ENCODE peak calls at places on chromosomes 16 and 17, in four cellular contexts. One of them, this sample, is unnamed.

GRCh38 chr17:51734462-51734861 is 424.1 kb downstream of the CA10 start:
- DNase-seq in HepG2: no peak
- DNase-seq in K562: no peak
- DNase-seq in GM12878: no peak
- DNase-seq in this sample: no peak

GRCh38 chr17:48961516-48962233 is 6.7 kb downstream of the GIP start:
- DNase-seq in HepG2: peak
- DNase-seq in GM12878: no peak
- DNase-seq in K562: peak
- DNase-seq in this sample: peak

GRCh38 chr17:61414936-61415251 is 15.3 kb downstream of the TBX2 start:
- DNase-seq in GM12878: no peak
- DNase-seq in HepG2: no peak
- DNase-seq in K562: no peak
- DNase-seq in this sample: no peak

GRCh38 chr16:13829712-13830304 is 90.1 kb upstream of the ERCC4 start:
- DNase-seq in HepG2: no peak
- DNase-seq in GM12878: no peak
- DNase-seq in K562: no peak
- DNase-seq in this sample: no peak

GRCh38 chr16:16062023-16062932 is 112.9 kb downstream of the ABCC1 start:
- DNase-seq in HepG2: no peak
- DNase-seq in GM12878: no peak
- DNase-seq in K562: peak
- DNase-seq in this sample: no peak

GRCh38 chr16:69311533-69312388 is 611 bp downstream of the VPS4A start:
- DNase-seq in GM12878: no peak
- DNase-seq in HepG2: peak
- DNase-seq in K562: peak
- DNase-seq in this sample: peak

GRCh38 chr17:60168654-60169053 is 18.9 kb downstream of the CA4 start:
- DNase-seq in K562: no peak
- DNase-seq in HepG2: no peak
- DNase-seq in GM12878: no peak
- DNase-seq in this sample: no peak

GRCh38 chr17:41530062-41531048 is 2.2 kb upstream of the KRT19 start:
- DNase-seq in GM12878: no peak
- DNase-seq in K562: peak
- DNase-seq in HepG2: peak
- DNase-seq in this sample: peak

GRCh38 chr17:15038656-15039055 is 226.5 kb downstream of the PMP22 start:
- DNase-seq in GM12878: no peak
- DNase-seq in K562: no peak
- DNase-seq in HepG2: no peak
- DNase-seq in this sample: no peak

GRCh38 chr16:72847187-72848044 is 200.5 kb downstream of the ZFHX3 start:
- DNase-seq in K562: peak
- DNase-seq in GM12878: no peak
- DNase-seq in HepG2: peak
- DNase-seq in this sample: peak

GRCh38 chr17:4605826-4606225 is 21.5 kb downstream of the SMTNL2 start:
- DNase-seq in K562: no peak
- DNase-seq in HepG2: no peak
- DNase-seq in GM12878: no peak
- DNase-seq in this sample: no peak

GRCh38 chr17:81537343-81537855 is 9.2 kb downstream of the FSCN2 start:
- DNase-seq in K562: no peak
- DNase-seq in GM12878: no peak
- DNase-seq in HepG2: no peak
- DNase-seq in this sample: peak

GRCh38 chr17:7673239-7673638 is 14.1 kb downstream of the TP53 start:
- DNase-seq in K562: peak
- DNase-seq in HepG2: peak
- DNase-seq in GM12878: peak
- DNase-seq in this sample: peak

GRCh38 chr17:69819316-69820087 is 255.5 kb upstream of the KCNJ16 start:
- DNase-seq in HepG2: no peak
- DNase-seq in GM12878: no peak
- DNase-seq in K562: no peak
- DNase-seq in this sample: no peak

GRCh38 chr16:694863-695354 is 4.7 kb upstream of the WDR24 start:
- DNase-seq in K562: no peak
- DNase-seq in GM12878: no peak
- DNase-seq in HepG2: no peak
- DNase-seq in this sample: no peak

GRCh38 chr16:86809458-86809955 is 231.2 kb downstream of the FOXL1 start:
- DNase-seq in GM12878: no peak
- DNase-seq in K562: no peak
- DNase-seq in HepG2: no peak
- DNase-seq in this sample: peak

GRCh38 chr17:68302666-68303065 is 11.4 kb downstream of the ARSG start:
- DNase-seq in K562: no peak
- DNase-seq in HepG2: no peak
- DNase-seq in GM12878: no peak
- DNase-seq in this sample: no peak

GRCh38 chr17:47888293-47888692 is 7.7 kb upstream of the SP2 start:
- DNase-seq in K562: no peak
- DNase-seq in HepG2: no peak
- DNase-seq in GM12878: no peak
- DNase-seq in this sample: no peak

GRCh38 chr17:910503-911194 is 68.9 kb downstream of the NXN start:
- DNase-seq in K562: no peak
- DNase-seq in GM12878: no peak
- DNase-seq in HepG2: no peak
- DNase-seq in this sample: no peak

GRCh38 chr17:16917995-16918394 is 53.9 kb downstream of the TNFRSF13B start:
- DNase-seq in GM12878: no peak
- DNase-seq in K562: no peak
- DNase-seq in HepG2: no peak
- DNase-seq in this sample: no peak

GRCh38 chr17:48505788-48506187 is 25.0 kb downstream of the HOXB1 start:
- DNase-seq in GM12878: peak
- DNase-seq in K562: peak
- DNase-seq in HepG2: peak
- DNase-seq in this sample: peak

GRCh38 chr17:77491921-77492445 is 351.2 kb downstream of the SEC14L1 start:
- DNase-seq in HepG2: no peak
- DNase-seq in GM12878: no peak
- DNase-seq in K562: no peak
- DNase-seq in this sample: no peak

GRCh38 chr16:13517856-13518255 is 402.1 kb upstream of the ERCC4 start:
- DNase-seq in K562: no peak
- DNase-seq in HepG2: no peak
- DNase-seq in GM12878: no peak
- DNase-seq in this sample: no peak

GRCh38 chr16:57997176-57997527 is 3.3 kb downstream of the ZNF319 start:
- DNase-seq in HepG2: no peak
- DNase-seq in K562: no peak
- DNase-seq in GM12878: no peak
- DNase-seq in this sample: no peak

GRCh38 chr16:57999366-57999970 is 1.0 kb downstream of the ZNF319 start:
- DNase-seq in HepG2: peak
- DNase-seq in K562: no peak
- DNase-seq in GM12878: no peak
- DNase-seq in this sample: no peak

GRCh38 chr16:57997528-57998265 is 2.8 kb downstream of the ZNF319 start:
- DNase-seq in GM12878: no peak
- DNase-seq in K562: no peak
- DNase-seq in HepG2: no peak
- DNase-seq in this sample: no peak

GRCh38 chr16:57998992-57999365 is 1.5 kb downstream of the ZNF319 start:
- DNase-seq in HepG2: no peak
- DNase-seq in K562: no peak
- DNase-seq in GM12878: no peak
- DNase-seq in this sample: no peak

DNA sequence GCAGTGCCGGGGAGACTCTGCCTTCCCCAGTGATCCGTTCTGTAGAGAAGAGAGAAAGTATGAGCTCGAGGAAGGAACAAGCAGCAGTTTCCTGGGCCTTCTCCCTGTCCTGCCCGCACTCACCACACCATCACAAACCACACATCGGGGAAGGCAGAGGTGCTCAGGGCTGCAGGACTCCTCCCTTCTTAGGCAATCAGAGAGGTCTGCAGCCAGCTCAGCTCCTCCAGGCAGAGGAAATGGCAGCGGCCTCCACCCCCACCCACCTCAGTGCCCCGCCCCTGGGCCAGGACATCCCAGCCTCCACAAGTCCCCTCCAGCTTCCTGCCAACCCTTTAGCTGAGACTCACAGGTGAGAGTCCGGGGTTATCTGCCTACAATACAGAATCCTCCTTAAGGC is 2.0 kb downstream of the ZNF319 start:
- DNase-seq in K562: peak
- DNase-seq in GM12878: no peak
- DNase-seq in HepG2: no peak
- DNase-seq in this sample: no peak
- TF ChIP-seq BHLHE40 in K562: no peak
- TF ChIP-seq BHLHE40 in GM12878: no peak
- TF ChIP-seq BHLHE40 in HepG2: no peak
- TF ChIP-seq BHLHE40 in this sample: no peak

GRCh38 chr16:56594292-56594619 is 4.9 kb downstream of the MT3 start:
- DNase-seq in K562: no peak
- DNase-seq in GM12878: no peak
- DNase-seq in HepG2: no peak
- DNase-seq in this sample: no peak
- TF ChIP-seq POLR2AphosphoS2 in K562: no peak
- TF ChIP-seq POLR2AphosphoS2 in GM12878: no peak
- TF ChIP-seq POLR2AphosphoS2 in HepG2: no peak
- TF ChIP-seq POLR2AphosphoS2 in this sample: no peak

GRCh38 chr17:79798296-79799173 is 1.7 kb upstream of the CBX8 start:
- DNase-seq in GM12878: no peak
- DNase-seq in K562: no peak
- DNase-seq in HepG2: no peak
- DNase-seq in this sample: no peak
- H3K4me3 ChIP-seq in GM12878: peak
- H3K4me3 ChIP-seq in K562: no peak
- H3K4me3 ChIP-seq in HepG2: peak
- H3K4me3 ChIP-seq in this sample: no peak

GRCh38 chr16:71287903-71288302 is 1.3 kb downstream of the CMTR2 start:
- DNase-seq in GM12878: no peak
- DNase-seq in K562: no peak
- DNase-seq in HepG2: no peak
- DNase-seq in this sample: no peak
- TF ChIP-seq BHLHE40 in GM12878: no peak
- TF ChIP-seq BHLHE40 in K562: no peak
- TF ChIP-seq BHLHE40 in HepG2: no peak
- TF ChIP-seq BHLHE40 in this sample: no peak

DNA sequence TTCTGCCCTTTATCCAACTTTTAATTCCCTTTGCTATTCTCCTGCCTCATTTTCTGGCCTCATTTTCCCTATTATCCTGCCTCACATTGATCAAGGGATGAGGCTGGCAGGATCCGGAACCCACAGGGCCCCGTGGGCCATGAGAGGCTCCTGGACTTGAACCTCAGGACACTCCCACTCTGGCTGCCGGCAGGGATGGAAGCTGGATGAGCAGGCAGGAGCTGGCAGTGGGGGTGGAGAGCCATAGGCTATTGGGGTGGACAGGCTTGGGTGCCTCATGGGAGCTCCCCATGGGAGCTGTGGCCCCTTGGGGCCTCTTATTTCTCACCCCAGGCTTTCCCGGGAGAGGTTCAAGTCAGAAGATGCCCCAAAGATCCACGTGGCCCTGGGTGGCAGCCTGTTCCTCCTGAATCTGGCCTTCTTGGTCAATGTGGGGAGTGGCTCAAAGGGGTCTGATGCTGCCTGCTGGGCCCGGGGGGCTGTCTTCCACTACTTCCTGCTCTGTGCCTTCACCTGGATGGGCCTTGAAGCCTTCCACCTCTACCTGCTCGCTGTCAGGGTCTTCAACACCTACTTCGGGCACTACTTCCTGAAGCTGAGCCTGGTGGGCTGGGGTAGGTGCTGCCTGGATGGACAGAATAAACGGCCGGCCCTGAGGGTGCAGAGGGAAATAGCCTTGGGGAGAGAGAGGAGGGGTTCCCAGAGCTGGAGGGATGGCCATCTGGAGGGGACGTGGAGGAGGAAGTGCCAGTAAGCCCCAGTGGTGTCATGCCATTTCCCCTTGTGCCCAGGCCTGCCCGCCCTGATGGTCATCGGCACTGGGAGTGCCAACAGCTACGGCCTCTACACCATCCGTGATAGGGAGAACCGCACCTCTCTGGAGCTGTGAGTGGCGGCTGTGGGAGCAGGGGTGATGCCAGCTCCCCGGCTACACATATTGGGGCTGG is 10.7 kb upstream of the DRC7 start:
- DNase-seq in K562: no peak
- DNase-seq in GM12878: no peak
- DNase-seq in HepG2: no peak
- DNase-seq in this sample: no peak
- TF ChIP-seq POLR2AphosphoS2 in K562: no peak
- TF ChIP-seq POLR2AphosphoS2 in GM12878: no peak
- TF ChIP-seq POLR2AphosphoS2 in HepG2: no peak
- TF ChIP-seq POLR2AphosphoS2 in this sample: no peak

DNA sequence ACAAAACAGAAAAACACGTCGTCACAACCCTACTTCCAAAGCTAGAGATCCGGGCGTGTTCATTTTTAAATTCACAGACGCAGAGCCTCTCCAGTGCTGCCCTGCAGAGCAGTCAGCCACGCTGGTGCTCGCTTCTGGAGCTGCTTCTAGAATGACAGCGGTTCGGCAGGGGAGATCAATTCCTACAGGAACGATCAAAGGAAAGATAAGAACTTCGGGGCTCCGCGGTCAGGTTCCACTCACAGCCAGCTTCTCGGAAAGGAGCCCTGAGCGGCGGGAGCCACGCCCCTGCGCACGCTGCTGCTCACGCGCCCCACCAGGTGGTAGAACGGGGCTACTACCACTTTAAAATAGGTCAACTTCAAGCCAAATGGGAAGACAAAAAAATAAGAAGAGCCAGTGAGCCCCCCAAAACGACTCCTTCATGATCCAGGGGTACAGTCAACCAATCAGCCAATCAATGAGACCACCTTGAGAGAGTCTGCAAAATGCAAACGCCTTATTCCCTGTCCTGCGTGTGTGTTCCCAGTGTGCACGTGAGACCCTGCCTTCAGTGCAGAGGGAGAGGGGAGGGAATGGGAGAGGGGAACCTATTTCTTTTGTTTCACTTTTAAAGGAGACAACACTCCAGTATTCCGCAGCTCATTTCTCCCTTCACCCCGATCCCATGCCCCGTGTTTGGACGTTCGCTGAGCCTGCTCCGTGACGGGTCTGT is 209.7 kb downstream of the RBFOX3 start:
- DNase-seq in K562: peak
- DNase-seq in GM12878: no peak
- DNase-seq in HepG2: peak
- DNase-seq in this sample: peak
- H3K4me3 ChIP-seq in K562: no peak
- H3K4me3 ChIP-seq in GM12878: no peak
- H3K4me3 ChIP-seq in HepG2: no peak
- H3K4me3 ChIP-seq in this sample: peak

This sample was measured in A549.